ENCODE peak calls at places on chromosomes 2 and 18, in seven cellular contexts. R, A, J, G, Z, L and M are unnamed samples.

GRCh38 chr2:215451012-215451756 is 15.3 kb upstream of the FN1 start:
- DNase-seq in G (no peak), Z (no peak), L (no peak), R (no peak), J (no peak), A (no peak), M (no peak)

GRCh38 chr2:74756356-74756890 is 77.5 kb upstream of the HK2 start:
- DNase-seq in Z (no peak), G (no peak), L (no peak), J (no peak), R (no peak), A (no peak), M (no peak)

GRCh38 chr2:198127627-198128026 is 323.2 kb downstream of the PLCL1 start:
- DNase-seq in G (no peak), R (no peak), A (peak), L (peak), J (peak), Z (peak), M (peak)

GRCh38 chr2:21194828-21195227 is 71.1 kb downstream of the TDRD15 start:
- DNase-seq in G (no peak), J (no peak), R (peak), A (no peak), Z (no peak), L (no peak), M (no peak)

GRCh38 chr2:162732946-162733698 is 105.4 kb downstream of the KCNH7 start:
- DNase-seq in L (no peak), R (no peak), J (no peak), Z (peak), G (no peak), A (no peak), M (peak)

GRCh38 chr2:204681412-204681811 is 136.1 kb downstream of the PARD3B start:
- DNase-seq in L (no peak), Z (no peak), R (no peak), G (no peak), A (no peak), J (no peak), M (no peak)

GRCh38 chr18:2848145-2848878 is 1.5 kb downstream of the EMILIN2 start:
- DNase-seq in Z (no peak), A (no peak), G (no peak), J (no peak), R (no peak), L (no peak), M (no peak)

GRCh38 chr18:23573948-23574431 is 12.3 kb downstream of the NPC1 start:
- DNase-seq in L (peak), A (no peak), R (no peak), J (no peak), Z (no peak), G (no peak), M (no peak)

GRCh38 chr2:184596819-184597411 is 1.4 kb upstream of the ZNF804A start:
- DNase-seq in Z (no peak), A (peak), L (no peak), R (no peak), J (no peak), G (no peak), M (no peak)

GRCh38 chr2:85436836-85437487 is 18.4 kb downstream of the SH2D6 start:
- DNase-seq in L (no peak), R (no peak), J (no peak), A (no peak), Z (no peak), G (no peak), M (no peak)

GRCh38 chr2:161426788-161427412 is 10.8 kb downstream of the TBR1 start:
- DNase-seq in Z (no peak), L (no peak), J (no peak), G (no peak), R (no peak), A (no peak), M (no peak)

GRCh38 chr2:196840171-196840570 is 31.0 kb upstream of the C2orf66 start:
- DNase-seq in G (no peak), L (no peak), A (no peak), R (no peak), Z (no peak), J (no peak), M (no peak)

GRCh38 chr2:200523158-200523557 is 2.8 kb upstream of the SGO2 start:
- DNase-seq in L (no peak), R (no peak), G (no peak), J (no peak), Z (peak), A (no peak), M (no peak)

GRCh38 chr2:228181098-228182019 is at the start of gene SPHKAP:
- DNase-seq in Z (no peak), L (no peak), R (no peak), J (no peak), A (no peak), G (no peak), M (no peak)

GRCh38 chr18:34493566-34494358 is 216.3 kb upstream of the DTNA start:
- DNase-seq in J (no peak), Z (no peak), A (no peak), R (peak), G (no peak), L (peak), M (peak)

GRCh38 chr18:27967938-27968803 is 208.8 kb downstream of the CDH2 start:
- DNase-seq in J (no peak), G (no peak), R (no peak), A (no peak), Z (no peak), L (no peak), M (no peak)

GRCh38 chr18:48293954-48294893 is 115.0 kb downstream of the ZBTB7C start:
- DNase-seq in Z (no peak), A (no peak), G (no peak), R (peak), J (no peak), L (peak), M (peak)

GRCh38 chr18:54269924-54270844 is 867 bp downstream of the POLI start:
- DNase-seq in R (peak), Z (peak), G (no peak), L (peak), J (peak), A (peak), M (peak)

GRCh38 chr2:65483763-65484162 is 51.4 kb upstream of the SPRED2 start:
- DNase-seq in L (no peak), A (no peak), G (no peak), R (no peak), J (no peak), Z (no peak), M (no peak)

GRCh38 chr2:2456721-2457120 is 125.6 kb upstream of the MYT1L start:
- DNase-seq in R (no peak), G (no peak), L (no peak), Z (no peak), A (no peak), J (no peak), M (no peak)

GRCh38 chr2:28400434-28400833 is 7.8 kb downstream of the FOSL2 start:
- DNase-seq in J (no peak), G (no peak), Z (no peak), L (no peak), A (no peak), R (no peak), M (no peak)

GRCh38 chr2:127064642-127065250 is 42.2 kb downstream of the BIN1 start:
- DNase-seq in J (peak), G (peak), A (peak), Z (peak), L (peak), R (peak), M (peak)

GRCh38 chr2:11677146-11678055 is 7.4 kb upstream of the NTSR2 start:
- DNase-seq in G (no peak), R (peak), J (no peak), A (no peak), L (peak), Z (no peak), M (no peak)

GRCh38 chr18:34709631-34710429 is at the start of gene DTNA:
- DNase-seq in G (no peak), L (peak), A (no peak), R (peak), J (no peak), Z (no peak), M (no peak)

GRCh38 chr2:263774-264492 is at the start of gene SH3YL1:
- DNase-seq in J (peak), Z (peak), G (no peak), L (peak), R (peak), A (peak), M (peak)

GRCh38 chr2:72694715-72695496 is 130.9 kb downstream of the EXOC6B start:
- DNase-seq in R (peak), L (peak), Z (peak), J (peak), G (no peak), A (no peak), M (peak)

GRCh38 chr2:96832751-96833507 is 10.9 kb downstream of the ANKRD23 start:
- DNase-seq in Z (no peak), L (peak), A (no peak), R (peak), J (peak), G (no peak), M (peak)

GRCh38 chr2:234839285-234839684 is 112.5 kb upstream of the SH3BP4 start:
- DNase-seq in G (no peak), Z (no peak), R (no peak), L (no peak), J (no peak), A (no peak), M (no peak)

GRCh38 chr2:176613358-176614032 is 344.3 kb downstream of the MTX2 start:
- DNase-seq in G (no peak), A (no peak), J (no peak), Z (no peak), R (peak), L (no peak), M (no peak)

GRCh38 chr18:50099725-50100414 is 95.1 kb downstream of the MYO5B start:
- DNase-seq in Z (no peak), R (no peak), A (no peak), L (no peak), J (no peak), G (no peak), M (no peak)

GRCh38 chr2:125680809-125681208 is 975.1 kb upstream of the GYPC start:
- DNase-seq in R (no peak), J (no peak), L (no peak), G (no peak), Z (no peak), A (no peak), M (no peak)

GRCh38 chr2:70828115-70828514 is 7.5 kb downstream of the CD207 start:
- DNase-seq in R (no peak), G (no peak), A (no peak), Z (no peak), J (no peak), L (no peak), M (no peak)

GRCh38 chr18:49447810-49448745 is 12.4 kb downstream of the DYM start:
- DNase-seq in L (no peak), G (no peak), A (peak), J (no peak), Z (peak), R (peak), M (no peak)

GRCh38 chr18:28793911-28794310 is 617.0 kb upstream of the CDH2 start:
- DNase-seq in A (no peak), L (no peak), Z (no peak), R (no peak), G (no peak), J (no peak), M (no peak)

GRCh38 chr2:156784034-156784433 is 347.9 kb downstream of the GPD2 start:
- DNase-seq in A (no peak), G (no peak), R (no peak), J (no peak), L (no peak), Z (peak), M (no peak)

GRCh38 chr2:19124135-19124534 is 234.3 kb downstream of the OSR1 start:
- DNase-seq in R (no peak), L (no peak), A (no peak), Z (no peak), G (no peak), J (no peak), M (no peak)

GRCh38 chr2:83103602-83104001 is 1355.5 kb downstream of the SUCLG1 start:
- DNase-seq in L (no peak), G (no peak), Z (no peak), R (no peak), A (no peak), J (no peak), M (no peak)

GRCh38 chr2:113148606-113149552 is 21.5 kb downstream of the IL1RN start:
- DNase-seq in Z (no peak), L (no peak), G (no peak), R (no peak), A (no peak), J (no peak), M (no peak)

GRCh38 chr2:221429741-221430491 is 142.2 kb downstream of the EPHA4 start:
- DNase-seq in A (no peak), Z (peak), G (no peak), R (peak), L (peak), J (no peak), M (peak)
- TF ChIP-seq POLR2A in A (no peak), Z (no peak), G (no peak), R (no peak), L (no peak), J (no peak), M (no peak)

GRCh38 chr2:8224679-8225181 is 457.1 kb upstream of the ID2 start:
- DNase-seq in A (no peak), Z (no peak), J (no peak), L (no peak), R (no peak), G (no peak), M (no peak)

GRCh38 chr2:8225257-8225656 is 456.6 kb upstream of the ID2 start:
- DNase-seq in A (no peak), R (peak), Z (no peak), L (no peak), J (peak), G (no peak), M (no peak)

GRCh38 chr2:8223731-8224678 is 457.9 kb upstream of the ID2 start:
- DNase-seq in Z (no peak), J (no peak), G (no peak), L (no peak), A (no peak), R (no peak), M (no peak)

GRCh38 chr2:8222979-8223730 is 458.7 kb upstream of the ID2 start:
- DNase-seq in J (no peak), G (no peak), A (no peak), R (no peak), L (no peak), Z (no peak), M (no peak)

GRCh38 chr2:8225798-8226197 is 456.1 kb upstream of the ID2 start:
- DNase-seq in G (no peak), J (no peak), A (no peak), Z (no peak), R (no peak), L (no peak), M (no peak)
- H3K27ac ChIP-seq in G (no peak), J (no peak), A (no peak), Z (no peak), R (no peak), L (no peak), M (no peak)

GRCh38 chr2:130342533-130343275 is at the start of gene IMP4:
- DNase-seq in L (peak), A (peak), G (peak), J (peak), Z (peak), R (peak), M (peak)
- TF ChIP-seq POLR2A in L (no peak), A (peak), G (no peak), J (peak), Z (no peak), R (no peak), M (peak)

DNA sequence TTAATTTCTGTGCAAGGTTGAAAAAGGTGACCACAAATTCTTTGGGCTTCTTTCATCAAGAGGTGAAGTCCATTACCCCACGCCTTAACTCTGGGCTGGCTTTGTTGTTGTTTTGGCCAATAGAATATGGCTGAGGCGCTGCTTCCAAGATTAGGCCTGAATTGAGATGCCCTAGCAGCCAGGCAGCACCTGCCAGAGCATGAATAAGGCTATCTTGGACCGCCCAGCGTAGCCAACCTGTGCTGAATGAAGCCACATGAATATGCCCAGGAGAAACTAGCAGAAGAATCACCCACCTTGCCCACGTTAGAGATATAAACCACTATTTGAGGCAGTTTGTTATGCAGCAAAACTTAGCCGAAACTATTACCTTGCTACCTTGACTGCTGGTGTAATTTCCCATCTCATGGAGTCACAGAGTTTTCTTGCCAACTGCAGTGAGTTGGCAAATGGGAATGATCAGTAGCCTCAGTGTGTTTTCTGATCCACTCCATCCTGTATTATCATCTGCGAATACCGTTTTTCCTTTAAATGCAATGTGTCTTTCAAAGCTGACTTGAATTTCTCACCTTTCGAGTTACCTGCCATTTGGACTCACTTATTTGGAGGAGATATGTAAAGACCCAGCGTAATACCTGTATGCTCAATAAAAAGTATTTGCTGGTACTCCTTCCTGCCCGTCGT is 679 bp downstream of the TSGA10 start:
- DNase-seq in G (no peak), L (peak), J (no peak), R (peak), A (no peak), Z (no peak), M (peak)
- H3K27ac ChIP-seq in G (peak), L (peak), J (peak), R (peak), A (peak), Z (peak), M (peak)

DNA sequence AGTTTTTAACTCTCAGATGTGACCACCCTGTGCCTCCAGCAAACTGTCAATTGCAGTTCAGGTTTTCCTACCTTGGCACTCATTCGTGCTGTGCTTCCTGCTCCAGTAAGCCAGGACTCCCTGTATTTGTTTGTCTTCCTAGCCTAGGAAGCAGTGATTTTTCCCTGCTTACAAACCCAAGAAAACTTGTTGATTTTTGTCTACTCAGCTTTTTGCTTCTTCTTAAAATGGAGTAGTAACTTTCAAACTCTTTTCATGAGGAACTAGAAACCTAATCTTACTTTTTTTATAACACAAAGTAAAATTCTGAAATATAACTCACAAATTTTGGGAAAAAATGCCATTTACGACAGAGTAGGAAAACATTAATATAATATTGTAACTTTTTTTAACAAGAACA is 150.6 kb upstream of the TMEFF2 start:
- DNase-seq in J (no peak), A (no peak), R (no peak), Z (no peak), L (no peak), G (no peak), M (no peak)
- TF ChIP-seq POLR2A in J (no peak), A (no peak), R (no peak), Z (no peak), L (no peak), G (no peak), M (no peak)